ENCODE peak calls at places on chromosomes 3 and 15, in four cellular contexts. C is H1, T is SK-N-SH, W is K562. D is an unnamed sample.

GRCh38 chr3:143224731-143225130 is 105.2 kb downstream of the CHST2 start:
- DNase-seq in T (no peak), C (no peak), W (no peak), D (no peak)

GRCh38 chr3:25962255-25962654 is 172.4 kb downstream of the OXSM start:
- DNase-seq in T (no peak), W (no peak), C (no peak), D (peak; percentile 6)

GRCh38 chr15:73844356-73844755 is 29.0 kb upstream of the TBC1D21 start:
- DNase-seq in W (no peak), T (no peak), C (no peak), D (no peak)

GRCh38 chr3:110362756-110363155 is 708.9 kb upstream of the NECTIN3 start:
- DNase-seq in C (no peak), T (no peak), W (no peak), D (no peak)

GRCh38 chr15:77047013-77047412 is 23.9 kb downstream of the TSPAN3 start:
- DNase-seq in T (no peak), W (no peak), C (no peak), D (no peak)

GRCh38 chr3:43372007-43372754 is 85.8 kb downstream of the SNRK start:
- DNase-seq in C (no peak), W (no peak), T (no peak), D (no peak)

GRCh38 chr15:44193651-44194396 is 1.2 kb downstream of the FRMD5 start:
- DNase-seq in C (peak; percentile 62), W (no peak), T (peak; percentile 47), D (no peak)

GRCh38 chr15:65354835-65355172 is 23.0 kb downstream of the IGDCC3 start:
- DNase-seq in W (no peak), C (peak; percentile 56), T (no peak), D (no peak)

GRCh38 chr3:44865272-44866005 is 3.7 kb downstream of the TMEM42 start:
- DNase-seq in W (no peak), C (no peak), T (no peak), D (no peak)

GRCh38 chr3:112848196-112848595 is 1.5 kb upstream of the CD200R1L start:
- DNase-seq in T (no peak), W (no peak), C (no peak), D (no peak)

GRCh38 chr3:26068890-26069289 is 279.0 kb downstream of the OXSM start:
- DNase-seq in T (no peak), W (no peak), C (no peak), D (no peak)

GRCh38 chr3:29426302-29427226 is 145.7 kb downstream of the RBMS3 start:
- DNase-seq in T (no peak), W (no peak), C (no peak), D (no peak)
- TF ChIP-seq GABPA in T (no peak), W (no peak), C (no peak), D (no peak)

DNA sequence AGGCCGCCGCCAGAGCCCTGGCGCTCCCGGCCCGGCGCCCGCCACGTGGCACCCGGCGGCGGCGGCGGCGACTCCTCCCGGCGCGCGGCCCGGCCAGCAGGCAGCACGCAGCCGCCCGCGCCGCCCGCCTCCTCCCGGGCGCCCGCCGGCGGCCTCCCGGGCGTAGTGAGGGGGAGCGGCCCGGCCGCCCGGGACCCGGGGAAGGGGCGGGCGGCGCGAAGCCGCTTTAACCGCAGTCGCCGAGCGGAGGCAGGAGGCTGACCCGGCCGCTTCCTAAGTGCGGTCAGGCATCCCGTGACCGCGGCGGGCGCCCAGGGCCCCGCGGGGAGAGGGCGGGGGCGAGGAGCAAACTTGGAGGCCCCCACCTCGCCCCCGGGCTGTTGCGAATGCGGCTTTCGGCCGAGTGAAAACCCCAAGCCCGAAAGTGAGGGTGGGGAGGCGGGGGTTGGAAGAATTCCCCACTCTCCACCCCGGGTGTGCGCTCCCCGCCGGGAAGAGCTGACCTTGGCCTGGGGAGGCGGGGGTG is 1.7 kb upstream of the HES1 start:
- DNase-seq in C (peak; percentile 72), W (peak; percentile 75), T (peak; percentile 79), D (no peak)
- TF ChIP-seq GABPA in C (no peak), W (no peak), T (no peak), D (no peak)

DNA sequence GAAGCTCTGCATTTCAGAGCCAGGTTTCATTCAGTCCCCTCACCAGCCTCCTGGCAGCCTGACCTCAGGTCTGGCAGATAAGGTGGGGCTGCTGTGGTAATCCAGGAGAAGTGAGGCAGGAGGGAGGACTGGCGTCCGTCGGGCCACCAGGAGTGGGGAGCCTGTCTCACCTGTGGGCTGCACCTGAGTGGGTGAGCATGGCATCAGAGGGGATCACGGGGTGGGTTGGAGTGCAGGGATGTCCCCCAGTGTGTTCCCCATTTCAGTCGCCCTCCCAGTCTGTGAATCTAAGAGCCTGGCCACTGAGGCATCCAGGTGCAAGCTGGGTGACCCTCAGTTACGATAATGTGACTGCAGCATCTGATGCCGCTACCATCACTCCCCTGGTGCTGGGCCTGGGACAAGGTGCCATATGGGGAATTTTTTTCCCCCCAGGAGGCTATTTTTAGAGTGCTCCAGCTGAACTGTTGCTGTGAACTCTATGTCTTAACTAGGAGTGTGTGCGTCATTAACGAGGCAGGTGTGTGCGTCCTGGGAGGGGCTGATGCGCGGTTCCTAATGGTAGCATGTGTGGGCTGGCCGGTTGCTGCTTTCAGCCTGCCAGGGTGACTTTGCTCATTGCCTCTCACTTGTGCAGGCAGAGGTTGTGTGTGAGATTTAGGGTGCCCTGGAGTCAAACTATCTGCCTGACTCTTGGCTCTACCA is 165.2 kb downstream of the SLCO3A1 start:
- DNase-seq in C (no peak), T (no peak), W (no peak), D (no peak)
- TF ChIP-seq GABPA in C (no peak), T (no peak), W (no peak), D (no peak)

DNA sequence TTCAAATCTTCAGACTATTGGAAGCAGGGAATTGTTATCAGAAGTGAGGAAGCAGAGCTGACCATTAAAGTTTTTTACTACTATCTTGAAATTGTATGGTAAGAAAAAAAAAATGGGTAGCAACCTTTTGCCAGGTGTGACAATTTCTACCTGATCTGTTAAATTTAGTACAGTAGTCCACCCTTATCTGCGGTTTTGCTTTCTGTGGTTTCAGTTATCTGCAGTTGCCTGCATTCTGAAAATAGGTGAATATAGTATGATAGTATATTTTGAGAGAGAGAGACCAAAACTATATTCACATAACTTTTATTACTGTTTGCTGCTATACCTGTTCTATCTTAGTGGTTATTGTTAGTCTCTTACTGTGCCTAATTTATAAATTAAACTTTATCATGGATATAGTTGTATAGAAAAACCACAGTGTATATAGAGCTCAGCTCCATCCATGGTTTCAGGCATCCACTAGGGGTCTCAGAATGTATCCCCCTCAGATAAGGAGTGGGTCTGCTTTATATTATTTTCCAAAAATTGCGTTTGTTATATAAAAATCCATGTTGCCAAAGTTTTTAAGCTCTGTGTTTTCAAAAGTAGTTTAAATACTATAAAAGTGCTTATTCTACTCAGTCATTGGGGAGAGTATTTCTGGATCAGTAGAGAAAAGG is 69.9 kb downstream of the PTPRG start:
- DNase-seq in T (no peak), C (no peak), W (no peak), D (no peak)
- TF ChIP-seq GABPA in T (no peak), C (no peak), W (no peak), D (no peak)

GRCh38 chr3:40363681-40364080 is 23.3 kb upstream of the ENTPD3 start:
- DNase-seq in T (no peak), W (no peak), C (no peak), D (no peak)

GRCh38 chr3:40355410-40355809 is 31.6 kb upstream of the ENTPD3 start:
- DNase-seq in T (no peak), W (no peak), C (no peak), D (no peak)

DNA sequence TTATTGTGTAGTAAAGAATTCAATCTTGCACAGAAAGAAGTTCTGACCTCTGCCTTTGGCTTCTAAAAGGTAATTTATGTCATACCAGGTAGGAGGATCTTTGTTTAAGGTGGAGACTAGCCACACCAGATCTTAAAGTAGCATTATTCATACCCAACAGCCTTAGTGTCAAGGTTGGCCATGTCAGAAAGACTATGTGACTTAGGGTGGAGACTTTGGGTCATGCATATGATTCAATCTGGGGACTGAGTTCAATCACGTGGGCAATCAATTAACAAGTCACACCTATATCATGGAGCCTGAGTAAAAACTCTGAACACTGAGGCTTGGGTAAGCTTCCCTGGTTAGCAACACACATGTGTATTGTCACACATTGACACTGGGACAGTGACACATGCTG is 28.5 kb upstream of the ENTPD3 start:
- DNase-seq in T (no peak), C (no peak), W (no peak), D (no peak)
- TF ChIP-seq GABPA in T (no peak), C (no peak), W (no peak), D (no peak)